ENCODE peak calls at places on chromosomes 5 and 9, in four cellular contexts. L is CD8-positive, alpha-beta T cell; G is Caco-2; F is psoas muscle. A is an unnamed sample.

GRCh38 chr9:135887585-135888050 is 19.7 kb downstream of the CAMSAP1 start:
- DNase-seq in L (peak; percentile 82), G (no peak), F (no peak), A (no peak)

GRCh38 chr9:37034320-37034937 is 361 bp upstream of the PAX5 start:
- DNase-seq in L (no peak), G (no peak), F (peak; percentile 52), A (peak; percentile 65)

GRCh38 chr5:65640240-65640639 is 15.4 kb downstream of the SHLD3 start:
- DNase-seq in L (no peak), G (no peak), F (no peak), A (no peak)

GRCh38 chr5:145903113-145903512 is 30.3 kb upstream of the GRXCR2 start:
- DNase-seq in L (no peak), G (no peak), F (no peak), A (no peak)

GRCh38 chr5:41517909-41518308 is 7.5 kb upstream of the PLCXD3 start:
- DNase-seq in L (no peak), G (no peak), F (no peak), A (no peak)

GRCh38 chr5:124480022-124480421 is 266.4 kb downstream of the ZNF608 start:
- DNase-seq in L (no peak), G (no peak), F (no peak), A (no peak)

GRCh38 chr5:89087551-89088318 is 204.8 kb upstream of the MEF2C start:
- DNase-seq in L (no peak), G (no peak), F (no peak), A (no peak)

GRCh38 chr5:24067208-24067607 is 559.8 kb downstream of the PRDM9 start:
- DNase-seq in L (no peak), G (no peak), F (no peak), A (no peak)

GRCh38 chr9:120886490-120886967 is 9.5 kb upstream of the PHF19 start:
- DNase-seq in L (no peak), G (no peak), F (peak; percentile 76), A (no peak)

GRCh38 chr5:67880358-67880810 is 335.2 kb upstream of the PIK3R1 start:
- DNase-seq in L (no peak), G (peak; percentile 84), F (no peak), A (peak; percentile 67)

GRCh38 chr5:164181604-164182003 is 676.2 kb downstream of the MAT2B start:
- DNase-seq in L (no peak), G (no peak), F (no peak), A (no peak)

GRCh38 chr5:31100047-31100575 is 93.4 kb upstream of the CDH6 start:
- DNase-seq in L (no peak), G (no peak), F (no peak), A (no peak)

GRCh38 chr5:56346044-56346710 is 113.0 kb upstream of the ANKRD55 start:
- DNase-seq in L (no peak), G (no peak), F (no peak), A (no peak)

GRCh38 chr5:150402901-150403342 is 9.8 kb downstream of the CD74 start:
- DNase-seq in L (no peak), G (no peak), F (no peak), A (no peak)

GRCh38 chr5:58153255-58153654 is 306.6 kb downstream of the PLK2 start:
- DNase-seq in L (no peak), G (no peak), F (no peak), A (no peak)

GRCh38 chr9:131609116-131609830 is 64.0 kb downstream of the PRRT1B start:
- DNase-seq in L (no peak), G (no peak), F (no peak), A (no peak)

GRCh38 chr9:17082343-17082742 is 52.5 kb upstream of the CNTLN start:
- DNase-seq in L (no peak), G (no peak), F (no peak), A (peak; percentile 4)

GRCh38 chr9:93121316-93122241 is 12.5 kb downstream of the NINJ1 start:
- DNase-seq in L (peak; percentile 15), G (peak; percentile 7), F (peak; percentile 53), A (peak; percentile 46)

GRCh38 chr5:78741014-78741413 is 92.4 kb upstream of the LHFPL2 start:
- DNase-seq in L (no peak), G (no peak), F (no peak), A (no peak)

GRCh38 chr5:113192541-113192940 is 215.9 kb downstream of the DCP2 start:
- DNase-seq in L (no peak), G (no peak), F (no peak), A (no peak)

GRCh38 chr5:90739567-90739966 is 181.0 kb downstream of the ADGRV1 start:
- DNase-seq in L (no peak), G (no peak), F (no peak), A (no peak)

GRCh38 chr5:3149899-3150298 is 398.4 kb upstream of the IRX2 start:
- DNase-seq in L (no peak), G (no peak), F (no peak), A (no peak)

GRCh38 chr5:157303667-157304327 is 37.9 kb downstream of the CYFIP2 start:
- DNase-seq in L (peak; percentile 69), G (no peak), F (peak; percentile 62), A (no peak)

GRCh38 chr5:111115229-111115628 is 23.1 kb downstream of the WDR36 start:
- DNase-seq in L (no peak), G (no peak), F (no peak), A (no peak)

GRCh38 chr9:68654075-68654474 is 51.0 kb upstream of the PIP5K1B start:
- DNase-seq in L (no peak), G (no peak), F (no peak), A (no peak)

GRCh38 chr9:21974542-21975409 is 19.4 kb downstream of the CDKN2A start:
- DNase-seq in L (peak; percentile 33), G (no peak), F (peak; percentile 53), A (no peak)

GRCh38 chr5:163163858-163164257 is 273.5 kb upstream of the CCNG1 start:
- DNase-seq in L (no peak), G (no peak), F (no peak), A (no peak)

GRCh38 chr5:643811-644271 is 31.7 kb downstream of the CEP72 start:
- DNase-seq in L (no peak), G (no peak), F (peak; percentile 38), A (no peak)

GRCh38 chr5:142863856-142864255 is 93.7 kb downstream of the ARHGAP26 start:
- DNase-seq in L (no peak), G (peak; percentile 70), F (no peak), A (no peak)
- H3K4me3 ChIP-seq in L (no peak overlapping the region), G (no peak overlapping the region), F (no peak overlapping the region), A (no peak overlapping the region)

GRCh38 chr9:33445941-33446506 is 1.4 kb downstream of the AQP3 start:
- DNase-seq in L (no peak), G (no peak), F (no peak), A (peak; percentile 28)

GRCh38 chr9:33446507-33447403 is 638 bp downstream of the AQP3 start:
- DNase-seq in L (peak; percentile 78), G (peak; percentile 82), F (no peak), A (peak; percentile 61)

GRCh38 chr9:33449715-33450114 is 2.3 kb upstream of the AQP3 start:
- DNase-seq in L (no peak), G (no peak), F (no peak), A (no peak)

GRCh38 chr9:33448159-33448511 is 742 bp upstream of the AQP3 start:
- DNase-seq in L (no peak), G (no peak), F (no peak), A (no peak)

GRCh38 chr9:33447404-33448158 is at the start of gene AQP3:
- DNase-seq in L (peak; percentile 69), G (peak; percentile 79), F (peak; percentile 81), A (peak; percentile 75)
- TF ChIP-seq CTCF in L (no peak), G (peak; percentile 33), F (peak; percentile 24), A (peak; percentile 15)

GRCh38 chr5:134139377-134139851 is 24.9 kb downstream of the TCF7 start:
- DNase-seq in L (peak; percentile 9), G (peak; percentile 30), F (peak; percentile 47), A (peak; percentile 21)
- H3K4me1 ChIP-seq in L (peaks cover 71% of the 10 kb centered on the region), G (peaks cover 23% of the 10 kb centered on the region), F (peaks cover 21% of the 10 kb centered on the region), A (no peaks in the 10 kb centered on the region)

GRCh38 chr9:137759117-137759516 is 118.5 kb upstream of the CACNA1B start:
- DNase-seq in L (no peak), G (no peak), F (no peak), A (no peak)

GRCh38 chr9:137757139-137757538 is 120.4 kb upstream of the CACNA1B start:
- DNase-seq in L (no peak), G (no peak), F (peak; percentile 84), A (no peak)

GRCh38 chr9:137756045-137756744 is 121.4 kb upstream of the CACNA1B start:
- DNase-seq in L (no peak), G (peak; percentile 7), F (no peak), A (no peak)

GRCh38 chr9:137758067-137758466 is 119.5 kb upstream of the CACNA1B start:
- DNase-seq in L (no peak), G (no peak), F (no peak), A (no peak)

GRCh38 chr9:137757613-137758029 is 120.0 kb upstream of the CACNA1B start:
- DNase-seq in L (peak; percentile 28), G (no peak), F (no peak), A (no peak)
- H3K4me3 ChIP-seq in L (no peak overlapping the region), G (no peak overlapping the region), F (no peak overlapping the region), A (no peak overlapping the region)

GRCh38 chr9:13534006-13534405 is 254.5 kb upstream of the MPDZ start:
- DNase-seq in L (no peak), G (no peak), F (no peak), A (no peak)

GRCh38 chr9:13535141-13535540 is 255.6 kb upstream of the MPDZ start:
- DNase-seq in L (no peak), G (no peak), F (no peak), A (no peak)

GRCh38 chr9:13529321-13530104 is 250.0 kb upstream of the MPDZ start:
- DNase-seq in L (no peak), G (no peak), F (no peak), A (no peak)

DNA sequence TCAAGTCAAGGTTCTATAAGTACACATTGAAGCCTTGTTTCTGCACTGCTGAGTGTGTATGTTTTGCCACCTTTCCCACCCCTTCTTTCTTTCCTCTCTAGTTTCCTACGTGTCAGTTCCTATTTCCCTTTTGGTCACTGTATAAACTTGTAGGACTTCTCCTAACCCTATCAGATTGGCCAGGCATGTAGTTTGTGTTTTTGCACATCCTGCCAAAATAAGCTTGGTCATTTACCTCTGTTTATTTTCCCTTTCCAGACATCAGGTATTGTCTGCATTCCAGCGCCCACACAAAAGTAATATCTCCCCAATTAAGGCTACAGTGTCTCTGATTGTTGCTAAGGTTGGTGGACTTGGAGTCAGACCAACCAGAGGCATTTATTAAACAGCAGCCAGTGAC is 252.9 kb upstream of the MPDZ start:
- DNase-seq in L (no peak), G (no peak), F (no peak), A (no peak)
- TF ChIP-seq CTCF in L (no peak), G (no peak), F (no peak), A (no peak)

A was measured in mucosa of descending colon.